ENCODE peak calls at places on chromosomes 7 and 10, in eight cellular contexts. N is GM19239, V is AG08396, X is pancreas, S is LHCN-M2, F is lower leg skin, L is SW 1271, A is nephron progenitor cell. Z is an unnamed sample.

GRCh38 chr7:151518781-151519044 is 982 bp downstream of the RHEB start:
- DNase-seq in F (no peak), X (no peak), A (no peak), V (no peak), S (peak), N (no peak), L (no peak), Z (no peak)

GRCh38 chr7:113078321-113078720 is 8.3 kb downstream of the GPR85 start:
- DNase-seq in F (no peak), L (no peak), A (no peak), X (no peak), S (no peak), V (no peak), N (no peak), Z (no peak)

GRCh38 chr7:132115028-132115427 is 461.2 kb downstream of the PLXNA4 start:
- DNase-seq in X (no peak), N (no peak), F (no peak), V (no peak), L (no peak), S (no peak), A (no peak), Z (no peak)

GRCh38 chr7:24757799-24758275 is 573 bp upstream of the GSDME start:
- DNase-seq in N (no peak), X (no peak), A (no peak), S (peak), F (no peak), L (no peak), V (peak), Z (no peak)

GRCh38 chr7:116284390-116284789 is 74.1 kb downstream of the TES start:
- DNase-seq in S (no peak), V (no peak), A (no peak), L (no peak), F (no peak), N (no peak), X (no peak), Z (no peak)

GRCh38 chr7:99252166-99252895 is 20.3 kb upstream of the MYH16 start:
- DNase-seq in L (no peak), N (no peak), S (no peak), V (no peak), X (no peak), F (no peak), A (peak), Z (no peak)

GRCh38 chr7:151201751-151202150 is 8.5 kb downstream of the H2BK1 start:
- DNase-seq in S (no peak), A (no peak), V (no peak), N (no peak), L (no peak), X (no peak), F (no peak), Z (no peak)

GRCh38 chr10:114281461-114281860 is 42.4 kb downstream of the VWA2 start:
- DNase-seq in S (no peak), V (no peak), N (no peak), L (no peak), F (no peak), A (no peak), X (no peak), Z (no peak)

GRCh38 chr7:132979524-132979923 is 102.4 kb downstream of the CHCHD3 start:
- DNase-seq in N (no peak), L (no peak), X (no peak), S (no peak), V (no peak), F (no peak), A (no peak), Z (no peak)

GRCh38 chr10:70699063-70699658 is 26.9 kb downstream of the ADAMTS14 start:
- DNase-seq in L (no peak), F (no peak), S (no peak), A (no peak), X (no peak), N (no peak), V (no peak), Z (no peak)

GRCh38 chr10:88254091-88254490 is 329.0 kb downstream of the RNLS start:
- DNase-seq in S (peak), L (peak), V (peak), A (no peak), F (no peak), N (no peak), X (peak), Z (peak)

GRCh38 chr7:120985130-120985758 is 3.3 kb upstream of the CPED1 start:
- DNase-seq in A (no peak), L (no peak), X (no peak), V (no peak), F (no peak), N (no peak), S (no peak), Z (no peak)

GRCh38 chr7:44222074-44222473 is 21.3 kb downstream of the YKT6 start:
- DNase-seq in F (no peak), X (no peak), L (no peak), N (no peak), A (no peak), V (no peak), S (no peak), Z (no peak)

GRCh38 chr10:63465293-63466167 is at the start of gene JMJD1C:
- DNase-seq in V (peak), X (peak), S (peak), A (peak), L (peak), N (peak), F (peak), Z (peak)

GRCh38 chr10:3566627-3567026 is 218.4 kb downstream of the KLF6 start:
- DNase-seq in L (no peak), N (no peak), X (no peak), V (no peak), F (no peak), A (no peak), S (no peak), Z (no peak)

GRCh38 chr7:102292813-102293798 is 6.4 kb downstream of the SH2B2 start:
- DNase-seq in V (no peak), X (no peak), F (no peak), L (no peak), N (no peak), A (no peak), S (no peak), Z (no peak)

GRCh38 chr7:78019457-78020130 is 221.0 kb downstream of the PHTF2 start:
- DNase-seq in A (peak), S (peak), L (peak), F (peak), N (peak), X (peak), V (peak), Z (peak)

GRCh38 chr10:109880886-109881467 is 42.3 kb downstream of the XPNPEP1 start:
- DNase-seq in L (no peak), V (no peak), F (no peak), N (no peak), X (no peak), A (no peak), S (no peak), Z (no peak)

GRCh38 chr7:100612730-100613446 is 548 bp downstream of the MOSPD3 start:
- DNase-seq in N (no peak), X (no peak), A (peak), V (no peak), L (no peak), S (peak), F (no peak), Z (peak)

GRCh38 chr10:7337431-7338171 is 73.2 kb downstream of the SFMBT2 start:
- DNase-seq in N (peak), L (no peak), V (no peak), X (no peak), S (no peak), F (no peak), A (no peak), Z (peak)

GRCh38 chr7:4610768-4611467 is 71.2 kb upstream of the FOXK1 start:
- DNase-seq in F (peak), A (peak), N (peak), X (peak), S (peak), V (peak), L (peak), Z (peak)

GRCh38 chr7:30478349-30479228 is at the start of gene NOD1:
- DNase-seq in N (peak), F (no peak), X (peak), L (peak), V (peak), S (peak), A (peak), Z (peak)

GRCh38 chr10:60480865-60481563 is 91.3 kb upstream of the ANK3 start:
- DNase-seq in S (peak), F (peak), L (no peak), N (no peak), A (no peak), V (peak), X (peak), Z (no peak)

GRCh38 chr10:71816931-71817631 is 34.0 kb downstream of the PSAP start:
- DNase-seq in S (no peak), X (no peak), N (no peak), V (no peak), L (no peak), A (no peak), F (no peak), Z (no peak)

GRCh38 chr10:75295901-75296441 is 60.2 kb upstream of the COMTD1 start:
- DNase-seq in A (no peak), X (peak), N (no peak), F (peak), S (no peak), L (no peak), V (no peak), Z (no peak)

GRCh38 chr10:68981074-68981473 is 7.5 kb upstream of the KIFBP start:
- DNase-seq in L (peak), N (no peak), S (peak), V (no peak), F (no peak), A (no peak), X (no peak), Z (peak)

GRCh38 chr7:110607050-110607862 is 483.7 kb upstream of the LRRN3 start:
- DNase-seq in A (no peak), X (no peak), N (no peak), S (no peak), F (no peak), L (no peak), V (no peak), Z (no peak)

GRCh38 chr10:23035569-23035968 is 59.8 kb upstream of the MSRB2 start:
- DNase-seq in S (peak), V (no peak), L (peak), N (no peak), A (peak), F (no peak), X (no peak), Z (no peak)

GRCh38 chr7:47775238-47775637 is 173.0 kb downstream of the PKD1L1 start:
- DNase-seq in A (no peak), X (no peak), S (no peak), F (no peak), L (no peak), N (no peak), V (no peak), Z (no peak)

GRCh38 chr7:42077276-42078135 is 159.5 kb downstream of the GLI3 start:
- DNase-seq in N (no peak), V (no peak), F (no peak), L (no peak), S (no peak), A (no peak), X (no peak), Z (no peak)

GRCh38 chr7:107007004-107007891 is 37.3 kb upstream of the PRKAR2B start:
- DNase-seq in X (no peak), V (no peak), N (no peak), S (no peak), F (no peak), L (no peak), A (no peak), Z (no peak)

GRCh38 chr7:77335581-77335980 is 80.6 kb downstream of the GSAP start:
- DNase-seq in F (no peak), L (no peak), N (no peak), V (no peak), X (no peak), A (no peak), S (no peak), Z (no peak)

GRCh38 chr10:12195281-12195602 is 449 bp downstream of the NUDT5 start:
- DNase-seq in X (no peak), S (no peak), F (no peak), V (no peak), N (no peak), A (no peak), L (no peak), Z (no peak)

GRCh38 chr10:65518379-65518778 is 1407.5 kb upstream of the LRRTM3 start:
- DNase-seq in F (no peak), L (no peak), S (peak), N (no peak), V (no peak), A (no peak), X (no peak), Z (no peak)

GRCh38 chr7:93176961-93177580 is 28.9 kb upstream of the SAMD9L start:
- DNase-seq in A (no peak), F (no peak), L (no peak), V (no peak), N (no peak), X (no peak), S (no peak), Z (no peak)

GRCh38 chr10:86376852-86377796 is 10.5 kb upstream of the GRID1 start:
- DNase-seq in A (peak), X (peak), F (no peak), S (peak), N (peak), L (peak), V (peak), Z (peak)